ENCODE peak calls at places on chromosomes 6 and 20, in four cellular contexts. One of them, this sample, is unnamed.

GRCh38 chr6:151807513-151808330 is at the start of gene ESR1:
- DNase-seq in PC-9: peak
- DNase-seq in ELF-1: peak
- DNase-seq in activated CD4-positive, alpha-beta T cell treated with anti-CD3 and anti-CD28 coated beads, Interleukin-2, amount 50 U/mL, for 1 hour: no peak
- DNase-seq in this sample: no peak

GRCh38 chr20:3924304-3925112 is 35.3 kb downstream of the PANK2 start:
- DNase-seq in ELF-1: no peak
- DNase-seq in activated CD4-positive, alpha-beta T cell treated with anti-CD3 and anti-CD28 coated beads, Interleukin-2, amount 50 U/mL, for 1 hour: no peak
- DNase-seq in PC-9: no peak
- DNase-seq in this sample: no peak

GRCh38 chr20:63703471-63703975 is 4.3 kb downstream of the ARFRP1 start:
- DNase-seq in ELF-1: no peak
- DNase-seq in activated CD4-positive, alpha-beta T cell treated with anti-CD3 and anti-CD28 coated beads, Interleukin-2, amount 50 U/mL, for 1 hour: no peak
- DNase-seq in PC-9: no peak
- DNase-seq in this sample: no peak

GRCh38 chr6:136607204-136607931 is 57.1 kb upstream of the MAP7 start:
- DNase-seq in ELF-1: no peak
- DNase-seq in activated CD4-positive, alpha-beta T cell treated with anti-CD3 and anti-CD28 coated beads, Interleukin-2, amount 50 U/mL, for 1 hour: no peak
- DNase-seq in PC-9: no peak
- DNase-seq in this sample: no peak

GRCh38 chr20:3871549-3872265 is 17.5 kb upstream of the PANK2 start:
- DNase-seq in activated CD4-positive, alpha-beta T cell treated with anti-CD3 and anti-CD28 coated beads, Interleukin-2, amount 50 U/mL, for 1 hour: no peak
- DNase-seq in ELF-1: peak
- DNase-seq in PC-9: peak
- DNase-seq in this sample: no peak

GRCh38 chr6:33621396-33622388 is 570 bp downstream of the ITPR3 start:
- DNase-seq in ELF-1: no peak
- DNase-seq in activated CD4-positive, alpha-beta T cell treated with anti-CD3 and anti-CD28 coated beads, Interleukin-2, amount 50 U/mL, for 1 hour: peak
- DNase-seq in PC-9: peak
- DNase-seq in this sample: no peak

GRCh38 chr6:163533443-163533842 is 118.9 kb downstream of the QKI start:
- DNase-seq in ELF-1: no peak
- DNase-seq in PC-9: no peak
- DNase-seq in activated CD4-positive, alpha-beta T cell treated with anti-CD3 and anti-CD28 coated beads, Interleukin-2, amount 50 U/mL, for 1 hour: no peak
- DNase-seq in this sample: no peak

GRCh38 chr6:43509984-43510826 is at the start of gene LRRC73:
- DNase-seq in activated CD4-positive, alpha-beta T cell treated with anti-CD3 and anti-CD28 coated beads, Interleukin-2, amount 50 U/mL, for 1 hour: peak
- DNase-seq in ELF-1: peak
- DNase-seq in PC-9: peak
- DNase-seq in this sample: peak